ENCODE peak calls at places on chromosomes 1 and 21, in eight cellular contexts. One of them, this sample, is unnamed.
A peak's percentile ranks its signal among the peaks of the same experiment; 100 is the strongest.

GRCh38 chr1:50977575-50978143 is 7.6 kb downstream of the CDKN2C start:
- DNase-seq in activated CD8-positive, alpha-beta memory T cell treated with anti-CD3 and anti-CD28 coated beads, Interleukin-2, amount 50 U/mL, for 4 hours: peak; percentile 17
- DNase-seq in AML-193: no peak
- DNase-seq in islet precursor cell: peak; percentile 67
- DNase-seq in colonic mucosa: peak; percentile 66
- DNase-seq in CD8-positive, alpha-beta memory T cell: no peak
- DNase-seq in HFFc6: peak; percentile 38
- DNase-seq in HL-60: no peak
- DNase-seq in this sample: peak; percentile 83

GRCh38 chr1:68218485-68218884 is 13.8 kb downstream of the WLS start:
- DNase-seq in CD8-positive, alpha-beta memory T cell: no peak
- DNase-seq in islet precursor cell: peak; percentile 94
- DNase-seq in HFFc6: no peak
- DNase-seq in activated CD8-positive, alpha-beta memory T cell treated with anti-CD3 and anti-CD28 coated beads, Interleukin-2, amount 50 U/mL, for 4 hours: no peak
- DNase-seq in HL-60: no peak
- DNase-seq in colonic mucosa: no peak
- DNase-seq in AML-193: no peak
- DNase-seq in this sample: no peak

GRCh38 chr1:200328379-200328778 is 81.5 kb downstream of the ZNF281 start:
- DNase-seq in colonic mucosa: no peak
- DNase-seq in HL-60: no peak
- DNase-seq in AML-193: no peak
- DNase-seq in CD8-positive, alpha-beta memory T cell: no peak
- DNase-seq in activated CD8-positive, alpha-beta memory T cell treated with anti-CD3 and anti-CD28 coated beads, Interleukin-2, amount 50 U/mL, for 4 hours: no peak
- DNase-seq in islet precursor cell: no peak
- DNase-seq in HFFc6: no peak
- DNase-seq in this sample: no peak

GRCh38 chr1:234998174-234998741 is 130.4 kb downstream of the TOMM20 start:
- DNase-seq in HL-60: no peak
- DNase-seq in islet precursor cell: peak; percentile 97
- DNase-seq in activated CD8-positive, alpha-beta memory T cell treated with anti-CD3 and anti-CD28 coated beads, Interleukin-2, amount 50 U/mL, for 4 hours: no peak
- DNase-seq in colonic mucosa: peak; percentile 92
- DNase-seq in CD8-positive, alpha-beta memory T cell: no peak
- DNase-seq in AML-193: no peak
- DNase-seq in HFFc6: no peak
- DNase-seq in this sample: peak; percentile 35

GRCh38 chr1:227323164-227323955 is 5.1 kb upstream of the CDC42BPA start:
- DNase-seq in AML-193: no peak
- DNase-seq in islet precursor cell: no peak
- DNase-seq in HFFc6: no peak
- DNase-seq in CD8-positive, alpha-beta memory T cell: no peak
- DNase-seq in colonic mucosa: peak; percentile 92
- DNase-seq in HL-60: no peak
- DNase-seq in activated CD8-positive, alpha-beta memory T cell treated with anti-CD3 and anti-CD28 coated beads, Interleukin-2, amount 50 U/mL, for 4 hours: no peak
- DNase-seq in this sample: no peak

GRCh38 chr1:87683557-87683956 is 354.9 kb downstream of the LMO4 start:
- DNase-seq in HFFc6: no peak
- DNase-seq in CD8-positive, alpha-beta memory T cell: no peak
- DNase-seq in activated CD8-positive, alpha-beta memory T cell treated with anti-CD3 and anti-CD28 coated beads, Interleukin-2, amount 50 U/mL, for 4 hours: no peak
- DNase-seq in islet precursor cell: no peak
- DNase-seq in HL-60: no peak
- DNase-seq in colonic mucosa: no peak
- DNase-seq in AML-193: no peak
- DNase-seq in this sample: no peak

GRCh38 chr1:219757890-219758289 is 145.0 kb upstream of the ZC3H11B start:
- DNase-seq in activated CD8-positive, alpha-beta memory T cell treated with anti-CD3 and anti-CD28 coated beads, Interleukin-2, amount 50 U/mL, for 4 hours: no peak
- DNase-seq in colonic mucosa: no peak
- DNase-seq in CD8-positive, alpha-beta memory T cell: no peak
- DNase-seq in AML-193: no peak
- DNase-seq in HL-60: no peak
- DNase-seq in islet precursor cell: peak; percentile 50
- DNase-seq in HFFc6: no peak
- DNase-seq in this sample: no peak

GRCh38 chr1:241485554-241485992 is 34.0 kb downstream of the FH start:
- DNase-seq in islet precursor cell: no peak
- DNase-seq in HFFc6: peak; percentile 13
- DNase-seq in CD8-positive, alpha-beta memory T cell: no peak
- DNase-seq in HL-60: no peak
- DNase-seq in activated CD8-positive, alpha-beta memory T cell treated with anti-CD3 and anti-CD28 coated beads, Interleukin-2, amount 50 U/mL, for 4 hours: no peak
- DNase-seq in AML-193: peak; percentile 4
- DNase-seq in colonic mucosa: no peak
- DNase-seq in this sample: peak; percentile 10

GRCh38 chr1:79041666-79042065 is 35.1 kb upstream of the ADGRL4 start:
- DNase-seq in activated CD8-positive, alpha-beta memory T cell treated with anti-CD3 and anti-CD28 coated beads, Interleukin-2, amount 50 U/mL, for 4 hours: no peak
- DNase-seq in AML-193: no peak
- DNase-seq in HL-60: no peak
- DNase-seq in colonic mucosa: no peak
- DNase-seq in islet precursor cell: no peak
- DNase-seq in CD8-positive, alpha-beta memory T cell: no peak
- DNase-seq in HFFc6: peak; percentile 3
- DNase-seq in this sample: no peak

GRCh38 chr1:116671835-116672234 is 4.3 kb upstream of the IGSF3 start:
- DNase-seq in colonic mucosa: no peak
- DNase-seq in activated CD8-positive, alpha-beta memory T cell treated with anti-CD3 and anti-CD28 coated beads, Interleukin-2, amount 50 U/mL, for 4 hours: no peak
- DNase-seq in CD8-positive, alpha-beta memory T cell: no peak
- DNase-seq in HL-60: no peak
- DNase-seq in islet precursor cell: no peak
- DNase-seq in AML-193: no peak
- DNase-seq in HFFc6: no peak
- DNase-seq in this sample: no peak

GRCh38 chr1:185965870-185966269 is 231.7 kb downstream of the HMCN1 start:
- DNase-seq in HL-60: no peak
- DNase-seq in activated CD8-positive, alpha-beta memory T cell treated with anti-CD3 and anti-CD28 coated beads, Interleukin-2, amount 50 U/mL, for 4 hours: no peak
- DNase-seq in HFFc6: peak; percentile 9
- DNase-seq in islet precursor cell: no peak
- DNase-seq in colonic mucosa: no peak
- DNase-seq in AML-193: no peak
- DNase-seq in CD8-positive, alpha-beta memory T cell: no peak
- DNase-seq in this sample: no peak

GRCh38 chr1:220124542-220124941 is 30.6 kb downstream of the IARS2 start:
- DNase-seq in HFFc6: peak; percentile 37
- DNase-seq in HL-60: no peak
- DNase-seq in AML-193: peak; percentile 8
- DNase-seq in activated CD8-positive, alpha-beta memory T cell treated with anti-CD3 and anti-CD28 coated beads, Interleukin-2, amount 50 U/mL, for 4 hours: no peak
- DNase-seq in islet precursor cell: no peak
- DNase-seq in CD8-positive, alpha-beta memory T cell: no peak
- DNase-seq in colonic mucosa: no peak
- DNase-seq in this sample: peak; percentile 39

GRCh38 chr1:103058393-103058792 is 49.9 kb downstream of the COL11A1 start:
- DNase-seq in CD8-positive, alpha-beta memory T cell: no peak
- DNase-seq in islet precursor cell: no peak
- DNase-seq in HL-60: no peak
- DNase-seq in activated CD8-positive, alpha-beta memory T cell treated with anti-CD3 and anti-CD28 coated beads, Interleukin-2, amount 50 U/mL, for 4 hours: no peak
- DNase-seq in AML-193: no peak
- DNase-seq in colonic mucosa: no peak
- DNase-seq in HFFc6: no peak
- DNase-seq in this sample: no peak

GRCh38 chr1:178161516-178161915 is 67.6 kb downstream of the RASAL2 start:
- DNase-seq in colonic mucosa: no peak
- DNase-seq in islet precursor cell: no peak
- DNase-seq in activated CD8-positive, alpha-beta memory T cell treated with anti-CD3 and anti-CD28 coated beads, Interleukin-2, amount 50 U/mL, for 4 hours: no peak
- DNase-seq in HFFc6: peak; percentile 23
- DNase-seq in AML-193: no peak
- DNase-seq in CD8-positive, alpha-beta memory T cell: no peak
- DNase-seq in HL-60: no peak
- DNase-seq in this sample: no peak

GRCh38 chr1:102628008-102628736 is 480.1 kb downstream of the COL11A1 start:
- DNase-seq in AML-193: no peak
- DNase-seq in CD8-positive, alpha-beta memory T cell: no peak
- DNase-seq in colonic mucosa: no peak
- DNase-seq in islet precursor cell: no peak
- DNase-seq in HL-60: no peak
- DNase-seq in activated CD8-positive, alpha-beta memory T cell treated with anti-CD3 and anti-CD28 coated beads, Interleukin-2, amount 50 U/mL, for 4 hours: no peak
- DNase-seq in HFFc6: no peak
- DNase-seq in this sample: no peak

GRCh38 chr21:46213620-46214286 is 14.8 kb downstream of the LSS start:
- DNase-seq in HL-60: no peak
- DNase-seq in HFFc6: no peak
- DNase-seq in islet precursor cell: peak; percentile 88
- DNase-seq in activated CD8-positive, alpha-beta memory T cell treated with anti-CD3 and anti-CD28 coated beads, Interleukin-2, amount 50 U/mL, for 4 hours: no peak
- DNase-seq in colonic mucosa: no peak
- DNase-seq in CD8-positive, alpha-beta memory T cell: no peak
- DNase-seq in AML-193: no peak
- DNase-seq in this sample: no peak

GRCh38 chr1:100780826-100781225 is 61.3 kb downstream of the VCAM1 start:
- DNase-seq in HL-60: no peak
- DNase-seq in AML-193: no peak
- DNase-seq in CD8-positive, alpha-beta memory T cell: no peak
- DNase-seq in islet precursor cell: no peak
- DNase-seq in activated CD8-positive, alpha-beta memory T cell treated with anti-CD3 and anti-CD28 coated beads, Interleukin-2, amount 50 U/mL, for 4 hours: no peak
- DNase-seq in HFFc6: no peak
- DNase-seq in colonic mucosa: no peak
- DNase-seq in this sample: no peak

GRCh38 chr21:31289702-31290101 is 54.4 kb downstream of the TIAM1 start:
- DNase-seq in HL-60: no peak
- DNase-seq in HFFc6: no peak
- DNase-seq in islet precursor cell: no peak
- DNase-seq in activated CD8-positive, alpha-beta memory T cell treated with anti-CD3 and anti-CD28 coated beads, Interleukin-2, amount 50 U/mL, for 4 hours: no peak
- DNase-seq in AML-193: no peak
- DNase-seq in colonic mucosa: no peak
- DNase-seq in CD8-positive, alpha-beta memory T cell: no peak
- DNase-seq in this sample: no peak

GRCh38 chr21:30448514-30448913 is 8.4 kb downstream of the KRTAP15-1 start:
- DNase-seq in HFFc6: no peak
- DNase-seq in CD8-positive, alpha-beta memory T cell: no peak
- DNase-seq in HL-60: no peak
- DNase-seq in activated CD8-positive, alpha-beta memory T cell treated with anti-CD3 and anti-CD28 coated beads, Interleukin-2, amount 50 U/mL, for 4 hours: no peak
- DNase-seq in islet precursor cell: no peak
- DNase-seq in colonic mucosa: no peak
- DNase-seq in AML-193: no peak
- DNase-seq in this sample: no peak

GRCh38 chr1:226764533-226764932 is 25.5 kb upstream of the ITPKB start:
- DNase-seq in HFFc6: no peak
- DNase-seq in activated CD8-positive, alpha-beta memory T cell treated with anti-CD3 and anti-CD28 coated beads, Interleukin-2, amount 50 U/mL, for 4 hours: no peak
- DNase-seq in colonic mucosa: no peak
- DNase-seq in islet precursor cell: no peak
- DNase-seq in CD8-positive, alpha-beta memory T cell: no peak
- DNase-seq in HL-60: no peak
- DNase-seq in AML-193: no peak
- DNase-seq in this sample: no peak

GRCh38 chr1:170910273-170910672 is 25.1 kb upstream of the MROH9 start:
- DNase-seq in islet precursor cell: no peak
- DNase-seq in colonic mucosa: no peak
- DNase-seq in CD8-positive, alpha-beta memory T cell: no peak
- DNase-seq in HL-60: no peak
- DNase-seq in activated CD8-positive, alpha-beta memory T cell treated with anti-CD3 and anti-CD28 coated beads, Interleukin-2, amount 50 U/mL, for 4 hours: no peak
- DNase-seq in HFFc6: peak; percentile 52
- DNase-seq in AML-193: no peak
- DNase-seq in this sample: peak; percentile 76

GRCh38 chr1:175792126-175792525 is 48.7 kb upstream of the TNR start:
- DNase-seq in HFFc6: no peak
- DNase-seq in HL-60: no peak
- DNase-seq in AML-193: no peak
- DNase-seq in activated CD8-positive, alpha-beta memory T cell treated with anti-CD3 and anti-CD28 coated beads, Interleukin-2, amount 50 U/mL, for 4 hours: no peak
- DNase-seq in islet precursor cell: no peak
- DNase-seq in CD8-positive, alpha-beta memory T cell: no peak
- DNase-seq in colonic mucosa: no peak
- DNase-seq in this sample: no peak

GRCh38 chr1:244381887-244382565 is 69.7 kb downstream of the ADSS2 start:
- DNase-seq in HFFc6: peak; percentile 50
- DNase-seq in activated CD8-positive, alpha-beta memory T cell treated with anti-CD3 and anti-CD28 coated beads, Interleukin-2, amount 50 U/mL, for 4 hours: no peak
- DNase-seq in HL-60: no peak
- DNase-seq in islet precursor cell: no peak
- DNase-seq in CD8-positive, alpha-beta memory T cell: no peak
- DNase-seq in AML-193: no peak
- DNase-seq in colonic mucosa: no peak
- DNase-seq in this sample: peak; percentile 53

This sample was measured in AG20443.